ENCODE peak calls at places on chromosome 1, in five cellular contexts. F is endothelial cell of umbilical vein; K is anterior cingulate cortex; Z is HFF-Myc; Q is effector memory CD8-positive, alpha-beta T cell. A is an unnamed sample.

GRCh38 chr1:29864431-29865022 is 628.2 kb downstream of the PTPRU start:
- DNase-seq in Z (no peak), F (no peak), Q (no peak), K (no peak), A (no peak)

GRCh38 chr1:2300851-2301606 is 72.9 kb downstream of the SKI start:
- DNase-seq in K (no peak), Z (no peak), F (peak; percentile 62), Q (peak; percentile 93), A (no peak)

GRCh38 chr1:110477445-110477957 is 26.6 kb downstream of the PROK1 start:
- DNase-seq in F (no peak), Q (no peak), Z (no peak), K (no peak), A (no peak)

GRCh38 chr1:159804924-159805323 is 2.8 kb downstream of the FCRL6 start:
- DNase-seq in Z (no peak), Q (no peak), K (no peak), F (no peak), A (no peak)

GRCh38 chr1:33111965-33112364 is 31.0 kb downstream of the AZIN2 start:
- DNase-seq in K (no peak), Z (no peak), Q (no peak), F (peak; percentile 49), A (no peak)

GRCh38 chr1:205656236-205656635 is 24.1 kb downstream of the SLC45A3 start:
- DNase-seq in Z (no peak), Q (no peak), K (no peak), F (no peak), A (no peak)

GRCh38 chr1:30683699-30684098 is 39.7 kb downstream of the MATN1 start:
- DNase-seq in Z (no peak), Q (no peak), K (no peak), F (no peak), A (no peak)

GRCh38 chr1:26785611-26786436 is 1.9 kb upstream of the PIGV start:
- DNase-seq in Z (no peak), K (no peak), F (peak; percentile 76), Q (no peak), A (no peak)